ENCODE peak calls at places on chromosomes 3 and 15, in eight cellular contexts. One of them, this sample, is unnamed.

GRCh38 chr15:29821416-29822099 is 710 bp downstream of the TJP1 start:
- DNase-seq in endodermal cell: peak
- DNase-seq in stomach: peak
- DNase-seq in heart left ventricle: peak
- DNase-seq in cardiac muscle cell: peak
- DNase-seq in foreskin keratinocyte: peak
- DNase-seq in body of pancreas: peak
- DNase-seq in CD8-positive, alpha-beta T cell: peak
- DNase-seq in this sample: peak

GRCh38 chr3:168052517-168052916 is 43.2 kb downstream of the GOLIM4 start:
- DNase-seq in endodermal cell: no peak
- DNase-seq in stomach: no peak
- DNase-seq in heart left ventricle: no peak
- DNase-seq in cardiac muscle cell: no peak
- DNase-seq in foreskin keratinocyte: no peak
- DNase-seq in body of pancreas: no peak
- DNase-seq in CD8-positive, alpha-beta T cell: no peak
- DNase-seq in this sample: no peak

GRCh38 chr3:125002414-125002811 is 53.4 kb downstream of the HEG1 start:
- DNase-seq in endodermal cell: no peak
- DNase-seq in stomach: no peak
- DNase-seq in heart left ventricle: no peak
- DNase-seq in cardiac muscle cell: peak
- DNase-seq in foreskin keratinocyte: no peak
- DNase-seq in body of pancreas: no peak
- DNase-seq in CD8-positive, alpha-beta T cell: no peak
- DNase-seq in this sample: no peak

GRCh38 chr3:138849541-138849940 is 14.8 kb upstream of the PIK3CB start:
- DNase-seq in endodermal cell: no peak
- DNase-seq in stomach: no peak
- DNase-seq in heart left ventricle: no peak
- DNase-seq in cardiac muscle cell: no peak
- DNase-seq in foreskin keratinocyte: no peak
- DNase-seq in body of pancreas: no peak
- DNase-seq in CD8-positive, alpha-beta T cell: no peak
- DNase-seq in this sample: no peak

GRCh38 chr15:91985297-91985696 is 131.8 kb downstream of the SLCO3A1 start:
- DNase-seq in endodermal cell: no peak
- DNase-seq in stomach: no peak
- DNase-seq in heart left ventricle: no peak
- DNase-seq in cardiac muscle cell: no peak
- DNase-seq in foreskin keratinocyte: no peak
- DNase-seq in body of pancreas: no peak
- DNase-seq in CD8-positive, alpha-beta T cell: no peak
- DNase-seq in this sample: no peak

GRCh38 chr3:149506540-149506939 is 32.0 kb downstream of the TM4SF4 start:
- DNase-seq in endodermal cell: no peak
- DNase-seq in stomach: no peak
- DNase-seq in heart left ventricle: no peak
- DNase-seq in cardiac muscle cell: no peak
- DNase-seq in foreskin keratinocyte: no peak
- DNase-seq in body of pancreas: no peak
- DNase-seq in CD8-positive, alpha-beta T cell: no peak
- DNase-seq in this sample: no peak

GRCh38 chr3:163547045-163547692 is 1531.1 kb downstream of the SI start:
- DNase-seq in endodermal cell: no peak
- DNase-seq in stomach: no peak
- DNase-seq in heart left ventricle: no peak
- DNase-seq in cardiac muscle cell: no peak
- DNase-seq in foreskin keratinocyte: no peak
- DNase-seq in body of pancreas: no peak
- DNase-seq in CD8-positive, alpha-beta T cell: no peak
- DNase-seq in this sample: no peak

GRCh38 chr3:155594836-155595235 is 150.0 kb downstream of the PLCH1 start:
- DNase-seq in endodermal cell: peak
- DNase-seq in stomach: no peak
- DNase-seq in heart left ventricle: no peak
- DNase-seq in cardiac muscle cell: peak
- DNase-seq in foreskin keratinocyte: no peak
- DNase-seq in body of pancreas: no peak
- DNase-seq in CD8-positive, alpha-beta T cell: no peak
- DNase-seq in this sample: no peak

GRCh38 chr3:50236484-50237132 is 604 bp downstream of the GNAI2 start:
- DNase-seq in endodermal cell: peak
- DNase-seq in stomach: no peak
- DNase-seq in heart left ventricle: no peak
- DNase-seq in cardiac muscle cell: no peak
- DNase-seq in foreskin keratinocyte: no peak
- DNase-seq in body of pancreas: no peak
- DNase-seq in CD8-positive, alpha-beta T cell: no peak
- DNase-seq in this sample: no peak

DNA sequence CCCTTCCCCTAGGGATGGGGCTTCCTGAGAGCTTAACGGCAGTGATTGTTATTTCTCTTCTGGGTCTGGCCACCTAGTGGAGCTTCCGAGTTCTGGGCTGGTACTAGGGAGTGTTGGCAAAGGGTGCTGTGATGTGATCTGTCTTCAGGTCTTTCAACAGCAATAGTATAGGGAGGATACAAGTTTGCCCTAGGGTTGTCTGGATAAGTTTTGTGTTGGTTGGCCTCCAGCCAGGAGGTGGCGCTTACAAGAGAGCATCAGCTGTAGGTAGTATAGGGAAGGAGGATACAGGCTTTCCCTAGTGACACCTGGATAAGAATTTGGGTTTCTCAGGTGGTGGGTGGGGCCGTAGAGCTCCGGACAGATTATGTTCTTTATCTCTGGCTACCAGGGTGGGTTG is 19.2 kb upstream of the CPOX start:
- DNase-seq in endodermal cell: peak
- DNase-seq in stomach: no peak
- DNase-seq in heart left ventricle: peak
- DNase-seq in cardiac muscle cell: no peak
- DNase-seq in foreskin keratinocyte: peak
- DNase-seq in body of pancreas: no peak
- DNase-seq in CD8-positive, alpha-beta T cell: no peak
- DNase-seq in this sample: peak
- TF ChIP-seq CTCF in endodermal cell: peak
- TF ChIP-seq CTCF in stomach: no peak
- TF ChIP-seq CTCF in heart left ventricle: no peak
- TF ChIP-seq CTCF in cardiac muscle cell: no peak
- TF ChIP-seq CTCF in foreskin keratinocyte: peak
- TF ChIP-seq CTCF in body of pancreas: no peak
- TF ChIP-seq CTCF in CD8-positive, alpha-beta T cell: no peak
- TF ChIP-seq CTCF in this sample: no peak

DNA sequence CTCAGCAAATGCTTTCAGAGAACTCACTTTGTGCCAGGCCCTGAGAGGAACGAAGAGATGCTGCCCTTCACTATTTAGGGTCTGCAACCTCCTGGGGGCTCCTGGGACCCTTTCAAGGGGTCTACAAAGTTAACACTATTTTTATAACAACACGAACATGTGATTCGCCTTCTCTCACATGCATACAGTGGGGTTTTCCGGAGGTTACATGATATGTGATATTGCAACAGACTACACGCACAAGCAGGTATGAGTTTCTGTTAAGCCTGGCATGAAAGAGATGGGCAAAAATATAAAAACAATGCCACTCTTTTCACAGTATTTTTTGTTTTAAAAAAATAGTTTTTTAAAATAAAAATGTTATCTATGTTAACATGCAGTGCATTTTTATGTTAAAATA is 10.3 kb downstream of the STARD5 start:
- DNase-seq in endodermal cell: no peak
- DNase-seq in stomach: no peak
- DNase-seq in heart left ventricle: no peak
- DNase-seq in cardiac muscle cell: no peak
- DNase-seq in foreskin keratinocyte: peak
- DNase-seq in body of pancreas: no peak
- DNase-seq in CD8-positive, alpha-beta T cell: no peak
- DNase-seq in this sample: no peak
- H3K27ac ChIP-seq in endodermal cell: no peak
- H3K27ac ChIP-seq in stomach: peak
- H3K27ac ChIP-seq in heart left ventricle: no peak
- H3K27ac ChIP-seq in cardiac muscle cell: no peak
- H3K27ac ChIP-seq in foreskin keratinocyte: peak
- H3K27ac ChIP-seq in body of pancreas: no peak
- H3K27ac ChIP-seq in CD8-positive, alpha-beta T cell: no peak
- H3K27ac ChIP-seq in this sample: peak

GRCh38 chr3:106326941-106327765 is 458.3 kb upstream of the CBLB start:
- DNase-seq in endodermal cell: no peak
- DNase-seq in stomach: no peak
- DNase-seq in heart left ventricle: no peak
- DNase-seq in cardiac muscle cell: no peak
- DNase-seq in foreskin keratinocyte: no peak
- DNase-seq in body of pancreas: no peak
- DNase-seq in CD8-positive, alpha-beta T cell: no peak
- DNase-seq in this sample: no peak

GRCh38 chr3:106328224-106328623 is 459.4 kb upstream of the CBLB start:
- DNase-seq in endodermal cell: no peak
- DNase-seq in stomach: no peak
- DNase-seq in heart left ventricle: no peak
- DNase-seq in cardiac muscle cell: no peak
- DNase-seq in foreskin keratinocyte: no peak
- DNase-seq in body of pancreas: no peak
- DNase-seq in CD8-positive, alpha-beta T cell: no peak
- DNase-seq in this sample: no peak

GRCh38 chr3:106329505-106329904 is 460.7 kb upstream of the CBLB start:
- DNase-seq in endodermal cell: no peak
- DNase-seq in stomach: no peak
- DNase-seq in heart left ventricle: no peak
- DNase-seq in cardiac muscle cell: no peak
- DNase-seq in foreskin keratinocyte: no peak
- DNase-seq in body of pancreas: no peak
- DNase-seq in CD8-positive, alpha-beta T cell: no peak
- DNase-seq in this sample: no peak

GRCh38 chr3:106323586-106323985 is 454.8 kb upstream of the CBLB start:
- DNase-seq in endodermal cell: no peak
- DNase-seq in stomach: no peak
- DNase-seq in heart left ventricle: no peak
- DNase-seq in cardiac muscle cell: no peak
- DNase-seq in foreskin keratinocyte: no peak
- DNase-seq in body of pancreas: no peak
- DNase-seq in CD8-positive, alpha-beta T cell: no peak
- DNase-seq in this sample: no peak
- TF ChIP-seq CTCF in endodermal cell: no peak
- TF ChIP-seq CTCF in stomach: no peak
- TF ChIP-seq CTCF in heart left ventricle: no peak
- TF ChIP-seq CTCF in cardiac muscle cell: no peak
- TF ChIP-seq CTCF in foreskin keratinocyte: no peak
- TF ChIP-seq CTCF in body of pancreas: no peak
- TF ChIP-seq CTCF in CD8-positive, alpha-beta T cell: no peak
- TF ChIP-seq CTCF in this sample: no peak

DNA sequence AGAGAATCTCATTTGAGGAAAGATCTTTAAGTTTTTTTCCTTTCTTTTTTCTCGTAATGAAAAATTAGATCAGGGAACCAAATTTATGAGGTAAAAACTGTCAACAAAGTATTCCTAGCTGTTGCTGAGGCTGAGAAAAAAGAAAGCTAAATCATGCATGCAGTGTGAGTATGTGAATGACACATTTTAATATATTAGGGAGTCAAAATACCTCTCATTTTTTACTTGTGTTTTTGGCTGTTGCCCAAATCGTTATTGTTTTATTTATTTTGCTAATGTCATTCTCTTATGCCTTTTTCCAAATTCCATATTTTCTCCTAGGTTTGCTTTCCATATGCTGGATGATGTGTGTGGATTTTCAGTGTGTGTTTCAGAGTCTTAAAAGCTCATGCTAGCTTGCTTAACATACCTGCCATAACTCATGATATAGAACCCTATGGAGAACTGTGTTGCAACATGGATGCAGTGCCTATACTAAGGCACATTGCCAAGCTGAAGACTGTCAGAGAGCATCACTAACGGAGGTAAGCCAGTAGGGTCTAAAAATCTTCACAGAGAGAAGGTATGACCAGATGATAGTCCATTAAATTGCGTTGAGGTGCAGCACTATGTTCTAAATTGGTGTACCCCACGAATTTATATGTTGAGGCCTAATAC is 629.5 kb upstream of the KCNMB2 start:
- DNase-seq in endodermal cell: no peak
- DNase-seq in stomach: no peak
- DNase-seq in heart left ventricle: no peak
- DNase-seq in cardiac muscle cell: no peak
- DNase-seq in foreskin keratinocyte: no peak
- DNase-seq in body of pancreas: no peak
- DNase-seq in CD8-positive, alpha-beta T cell: no peak
- DNase-seq in this sample: no peak
- H3K27ac ChIP-seq in endodermal cell: peak
- H3K27ac ChIP-seq in stomach: peak
- H3K27ac ChIP-seq in heart left ventricle: no peak
- H3K27ac ChIP-seq in cardiac muscle cell: no peak
- H3K27ac ChIP-seq in foreskin keratinocyte: no peak
- H3K27ac ChIP-seq in body of pancreas: peak
- H3K27ac ChIP-seq in CD8-positive, alpha-beta T cell: no peak
- H3K27ac ChIP-seq in this sample: peak

GRCh38 chr3:133938770-133939495 is 43.3 kb upstream of the RAB6B start:
- DNase-seq in endodermal cell: peak
- DNase-seq in stomach: peak
- DNase-seq in heart left ventricle: no peak
- DNase-seq in cardiac muscle cell: no peak
- DNase-seq in foreskin keratinocyte: peak
- DNase-seq in body of pancreas: no peak
- DNase-seq in CD8-positive, alpha-beta T cell: no peak
- DNase-seq in this sample: no peak
- TF ChIP-seq CTCF in endodermal cell: peak
- TF ChIP-seq CTCF in stomach: no peak
- TF ChIP-seq CTCF in heart left ventricle: peak
- TF ChIP-seq CTCF in cardiac muscle cell: peak
- TF ChIP-seq CTCF in foreskin keratinocyte: peak
- TF ChIP-seq CTCF in body of pancreas: no peak
- TF ChIP-seq CTCF in CD8-positive, alpha-beta T cell: no peak
- TF ChIP-seq CTCF in this sample: no peak

GRCh38 chr15:69559440-69560215 is 107.0 kb downstream of the RPLP1 start:
- DNase-seq in endodermal cell: no peak
- DNase-seq in stomach: no peak
- DNase-seq in heart left ventricle: no peak
- DNase-seq in cardiac muscle cell: no peak
- DNase-seq in foreskin keratinocyte: no peak
- DNase-seq in body of pancreas: no peak
- DNase-seq in CD8-positive, alpha-beta T cell: no peak
- DNase-seq in this sample: no peak
- H3K27ac ChIP-seq in endodermal cell: no peak
- H3K27ac ChIP-seq in stomach: no peak
- H3K27ac ChIP-seq in heart left ventricle: no peak
- H3K27ac ChIP-seq in cardiac muscle cell: no peak
- H3K27ac ChIP-seq in foreskin keratinocyte: no peak
- H3K27ac ChIP-seq in body of pancreas: no peak
- H3K27ac ChIP-seq in CD8-positive, alpha-beta T cell: no peak
- H3K27ac ChIP-seq in this sample: no peak

DNA sequence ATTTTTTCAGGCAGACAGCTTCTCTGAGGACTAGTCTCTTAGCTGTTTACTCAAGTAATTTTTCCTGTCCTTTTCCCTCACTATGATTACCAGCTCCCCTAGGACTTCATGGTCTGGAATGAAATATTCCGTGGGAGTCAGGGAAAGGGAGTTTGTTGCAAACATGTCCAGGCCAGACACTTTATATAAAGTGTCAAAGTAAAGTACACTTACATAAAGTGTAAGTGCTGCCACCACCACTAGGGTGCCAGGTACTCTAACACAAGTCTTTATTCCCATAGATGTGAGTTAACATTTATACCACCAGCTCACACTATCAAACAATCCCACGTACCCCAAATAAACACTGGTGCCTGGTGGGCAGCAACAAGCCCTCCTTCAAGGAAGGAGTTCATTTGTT is 179.8 kb downstream of the SNRPN start:
- DNase-seq in endodermal cell: no peak
- DNase-seq in stomach: no peak
- DNase-seq in heart left ventricle: no peak
- DNase-seq in cardiac muscle cell: peak
- DNase-seq in foreskin keratinocyte: peak
- DNase-seq in body of pancreas: no peak
- DNase-seq in CD8-positive, alpha-beta T cell: no peak
- DNase-seq in this sample: no peak
- TF ChIP-seq CTCF in endodermal cell: peak
- TF ChIP-seq CTCF in stomach: no peak
- TF ChIP-seq CTCF in heart left ventricle: no peak
- TF ChIP-seq CTCF in cardiac muscle cell: peak
- TF ChIP-seq CTCF in foreskin keratinocyte: no peak
- TF ChIP-seq CTCF in body of pancreas: no peak
- TF ChIP-seq CTCF in CD8-positive, alpha-beta T cell: no peak
- TF ChIP-seq CTCF in this sample: no peak

This sample was measured in lower lobe of right lung.